ENCODE peak calls at places on chromosome 18, in six cellular contexts. S, Z, L, V, N and A are unnamed samples.

GRCh38 chr18:9091066-9091476 is 11.4 kb upstream of the NDUFV2 start:
- DNase-seq in S (no peak), V (no peak), Z (no peak), L (no peak), N (no peak), A (no peak)

GRCh38 chr18:43170586-43170985 is 55.1 kb upstream of the RIT2 start:
- DNase-seq in Z (no peak), N (no peak), V (no peak), S (no peak), L (no peak), A (no peak)

GRCh38 chr18:10852610-10853303 is 296.6 kb downstream of the PIEZO2 start:
- DNase-seq in Z (no peak), V (no peak), S (no peak), L (no peak), N (no peak), A (no peak)

GRCh38 chr18:52160652-52161051 is 179.3 kb upstream of the DCC start:
- DNase-seq in V (no peak), N (no peak), Z (no peak), S (no peak), L (no peak), A (no peak)

GRCh38 chr18:56233595-56233994 is 404.8 kb downstream of the TXNL1 start:
- DNase-seq in N (no peak), V (no peak), Z (peak; percentile 35), L (peak; percentile 19), S (no peak), A (no peak)

GRCh38 chr18:21762181-21762772 is 21.7 kb downstream of the MIB1 start:
- DNase-seq in S (no peak), Z (no peak), N (no peak), V (no peak), L (no peak), A (no peak)

GRCh38 chr18:69974365-69974764 is 26.7 kb upstream of the CD226 start:
- DNase-seq in N (no peak), S (no peak), Z (no peak), V (no peak), L (no peak), A (peak; percentile 74)

GRCh38 chr18:8996771-8997432 is 105.6 kb upstream of the NDUFV2 start:
- DNase-seq in S (no peak), L (no peak), N (no peak), V (no peak), Z (no peak), A (no peak)

GRCh38 chr18:44687421-44687820 is 6.7 kb downstream of the SETBP1 start:
- DNase-seq in L (no peak), N (no peak), Z (no peak), S (no peak), V (no peak), A (no peak)

GRCh38 chr18:38611036-38611964 is 1045.7 kb upstream of the CELF4 start:
- DNase-seq in L (no peak), Z (no peak), S (no peak), N (no peak), V (no peak), A (no peak)

GRCh38 chr18:41761329-41762028 is 193.6 kb upstream of the PIK3C3 start:
- DNase-seq in Z (no peak), V (no peak), L (no peak), S (no peak), N (peak; percentile 8), A (no peak)

GRCh38 chr18:41744664-41745063 is 210.4 kb upstream of the PIK3C3 start:
- DNase-seq in S (no peak), L (no peak), V (no peak), N (no peak), Z (no peak), A (no peak)

GRCh38 chr18:54957987-54958386 is 1.3 kb downstream of the CCDC68 start:
- DNase-seq in N (no peak), Z (peak; percentile 35), L (no peak), V (no peak), S (no peak), A (peak; percentile 47)

GRCh38 chr18:35998967-35999366 is 26.5 kb downstream of the RMP24 start:
- DNase-seq in S (no peak), N (no peak), Z (no peak), V (no peak), L (no peak), A (no peak)

GRCh38 chr18:36364911-36365624 is 67.6 kb downstream of the FHOD3 start:
- DNase-seq in Z (no peak), S (no peak), N (no peak), L (no peak), V (no peak), A (peak; percentile 86)

GRCh38 chr18:71878226-71878625 is 665.9 kb downstream of the CBLN2 start:
- DNase-seq in L (no peak), S (no peak), N (no peak), V (no peak), Z (no peak), A (no peak)

GRCh38 chr18:67517224-67517765 is 775 bp upstream of the DSEL start:
- DNase-seq in V (peak; percentile 66), L (peak; percentile 73), S (no peak), N (no peak), Z (peak; percentile 46), A (no peak)

GRCh38 chr18:23077493-23078256 is 57.6 kb upstream of the CABLES1 start:
- DNase-seq in N (peak; percentile 18), V (no peak), S (peak; percentile 50), L (no peak), Z (no peak), A (no peak)

GRCh38 chr18:13532406-13533075 is 193.8 kb downstream of the FAM210A start:
- DNase-seq in V (no peak), S (no peak), L (no peak), N (no peak), Z (no peak), A (no peak)
- H3K4me1 ChIP-seq in V (peaks cover 7% of the 10 kb centered on the region), S (peaks cover 23% of the 10 kb centered on the region), L (no peaks in the 10 kb centered on the region), N (no peaks in the 10 kb centered on the region), Z (no peaks in the 10 kb centered on the region), A (peaks cover 15% of the 10 kb centered on the region)

GRCh38 chr18:58101291-58101706 is 57.3 kb downstream of the NEDD4L start:
- DNase-seq in V (no peak), Z (no peak), L (no peak), N (no peak), S (no peak), A (no peak)
- TF ChIP-seq EP300 in V (no peak), Z (no peak), L (no peak), N (no peak), S (no peak), A (no peak)

DNA sequence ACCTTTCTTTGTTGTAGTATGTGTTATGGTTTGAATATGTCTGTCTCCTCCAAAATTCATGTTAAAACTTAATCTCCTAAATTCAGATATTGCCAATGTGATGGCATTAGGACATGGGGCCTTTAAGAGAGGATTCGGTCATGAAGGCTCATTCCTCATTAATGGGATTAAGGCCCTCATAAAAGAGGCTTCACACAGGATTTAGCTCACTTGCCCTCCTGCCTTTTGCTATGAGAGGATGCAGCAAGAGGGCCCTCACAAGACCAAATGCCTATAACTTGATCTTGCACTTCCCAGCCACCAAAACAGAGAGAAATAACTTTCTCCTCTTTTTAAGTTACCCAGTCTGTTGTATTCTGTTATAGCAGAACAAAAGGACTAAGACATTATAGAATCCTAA is 19.7 kb downstream of the ZBTB14 start:
- DNase-seq in L (no peak), S (no peak), V (no peak), N (no peak), Z (no peak), A (no peak)
- H3K4me1 ChIP-seq in L (no peaks in the 10 kb centered on the region), S (no peaks in the 10 kb centered on the region), V (no peaks in the 10 kb centered on the region), N (no peaks in the 10 kb centered on the region), Z (no peaks in the 10 kb centered on the region), A (no peaks in the 10 kb centered on the region)

DNA sequence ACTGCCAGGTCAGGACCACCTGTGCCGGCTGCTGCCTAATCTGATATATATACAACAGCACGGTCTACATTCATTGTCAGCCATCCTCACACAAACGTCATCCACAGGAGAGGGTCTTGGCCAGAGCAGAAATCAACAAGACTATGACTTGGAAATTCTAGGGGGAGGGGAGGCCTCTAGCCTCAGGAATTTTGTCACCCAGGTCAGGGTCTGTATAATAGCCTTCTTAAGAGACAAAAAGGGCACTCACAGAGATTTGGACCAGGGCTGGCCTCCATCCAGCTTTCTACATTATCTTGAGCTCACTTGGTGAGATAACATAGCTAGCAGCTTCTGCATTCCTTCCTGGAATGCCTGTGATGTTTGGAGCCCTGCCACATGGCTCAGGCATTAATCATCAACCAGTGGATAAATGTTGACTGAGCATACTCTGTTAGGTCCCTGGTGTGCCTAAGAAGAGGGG is 50.4 kb upstream of the CTIF start:
- DNase-seq in L (peak; percentile 57), Z (peak; percentile 61), S (peak; percentile 95), N (peak; percentile 50), V (no peak), A (no peak)
- TF ChIP-seq EP300 in L (no peak), Z (no peak), S (no peak), N (peak; percentile 29), V (no peak), A (no peak)

GRCh38 chr18:75213610-75214009 is 3.0 kb downstream of the TSHZ1 start:
- DNase-seq in V (no peak), S (no peak), L (no peak), N (no peak), Z (no peak), A (no peak)
- H3K4me1 ChIP-seq in V (peaks cover 58% of the 10 kb centered on the region), S (peaks cover 65% of the 10 kb centered on the region), L (no peaks in the 10 kb centered on the region), N (peaks cover 9% of the 10 kb centered on the region), Z (peaks cover 17% of the 10 kb centered on the region), A (peaks cover 69% of the 10 kb centered on the region)

GRCh38 chr18:76938619-76939018 is 116.3 kb downstream of the ZNF236 start:
- DNase-seq in L (no peak), S (no peak), Z (no peak), N (no peak), V (no peak), A (no peak)

GRCh38 chr18:76948345-76948744 is 126.0 kb downstream of the ZNF236 start:
- DNase-seq in S (no peak), N (no peak), L (no peak), V (no peak), Z (no peak), A (no peak)

GRCh38 chr18:76941284-76941683 is 118.9 kb downstream of the ZNF236 start:
- DNase-seq in Z (no peak), V (no peak), N (no peak), S (no peak), L (no peak), A (no peak)

GRCh38 chr18:76943542-76944339 is 121.4 kb downstream of the ZNF236 start:
- DNase-seq in Z (no peak), N (no peak), L (no peak), S (peak; percentile 58), V (peak; percentile 83), A (no peak)
- TF ChIP-seq EP300 in Z (no peak), N (no peak), L (no peak), S (no peak), V (no peak), A (no peak)

GRCh38 chr18:3247243-3248061 is at the start of gene MYL12A:
- DNase-seq in Z (peak; percentile 97), N (peak; percentile 67), L (peak; percentile 92), V (peak; percentile 98), S (peak; percentile 98), A (peak; percentile 98)
- H3K4me1 ChIP-seq in Z (peaks cover 6% of the 10 kb centered on the region), N (peaks cover 38% of the 10 kb centered on the region), L (no peaks in the 10 kb centered on the region), V (peaks cover 54% of the 10 kb centered on the region), S (peaks cover 55% of the 10 kb centered on the region), A (peaks cover 65% of the 10 kb centered on the region)